ENCODE peak calls at places on chromosomes 1 and 21, in four cellular contexts. One of them, this sample, is unnamed. For H3K4me1, the result is how much of the 10 kb centered on the place peaks cover.

GRCh38 chr1:50438945-50439344 is 15.7 kb upstream of the DMRTA2 start:
- DNase-seq in endothelial cell of umbilical vein: no peak
- DNase-seq in body of pancreas: no peak
- DNase-seq in right atrium auricular region: no peak
- DNase-seq in this sample: no peak

GRCh38 chr1:203601717-203602309 is 24.8 kb upstream of the ATP2B4 start:
- DNase-seq in body of pancreas: no peak
- DNase-seq in right atrium auricular region: no peak
- DNase-seq in endothelial cell of umbilical vein: no peak
- DNase-seq in this sample: no peak

GRCh38 chr1:208979776-208980175 is 603.7 kb upstream of the CAMK1G start:
- DNase-seq in right atrium auricular region: no peak
- DNase-seq in endothelial cell of umbilical vein: no peak
- DNase-seq in body of pancreas: no peak
- DNase-seq in this sample: no peak

GRCh38 chr1:62437273-62437945 is 560 bp downstream of the USP1 start:
- DNase-seq in right atrium auricular region: no peak
- DNase-seq in endothelial cell of umbilical vein: no peak
- DNase-seq in body of pancreas: no peak
- DNase-seq in this sample: no peak

GRCh38 chr1:85836736-85837135 is 128.5 kb upstream of the ZNHIT6 start:
- DNase-seq in right atrium auricular region: no peak
- DNase-seq in body of pancreas: no peak
- DNase-seq in endothelial cell of umbilical vein: no peak
- DNase-seq in this sample: no peak

GRCh38 chr1:200874694-200875093 is 1.9 kb downstream of the GPR25 start:
- DNase-seq in endothelial cell of umbilical vein: no peak
- DNase-seq in body of pancreas: no peak
- DNase-seq in right atrium auricular region: peak
- DNase-seq in this sample: no peak

GRCh38 chr21:41960386-41960785 is 6.6 kb upstream of the C2CD2 start:
- DNase-seq in right atrium auricular region: no peak
- DNase-seq in endothelial cell of umbilical vein: no peak
- DNase-seq in body of pancreas: no peak
- DNase-seq in this sample: no peak

GRCh38 chr1:39230261-39231190 is 26.0 kb downstream of the MACF1 start:
- DNase-seq in right atrium auricular region: no peak
- DNase-seq in endothelial cell of umbilical vein: no peak
- DNase-seq in body of pancreas: peak
- DNase-seq in this sample: no peak

GRCh38 chr1:203628185-203628996 is 1.8 kb downstream of the ATP2B4 start:
- DNase-seq in endothelial cell of umbilical vein: peak
- DNase-seq in right atrium auricular region: peak
- DNase-seq in body of pancreas: no peak
- DNase-seq in this sample: no peak

GRCh38 chr1:172467446-172467845 is 23.6 kb upstream of the PIGC start:
- DNase-seq in endothelial cell of umbilical vein: no peak
- DNase-seq in right atrium auricular region: no peak
- DNase-seq in body of pancreas: no peak
- DNase-seq in this sample: no peak

GRCh38 chr1:163162281-163162937 is 40.3 kb downstream of the RGS5 start:
- DNase-seq in right atrium auricular region: no peak
- DNase-seq in body of pancreas: no peak
- DNase-seq in endothelial cell of umbilical vein: no peak
- DNase-seq in this sample: no peak

GRCh38 chr1:6125366-6125765 is 54.8 kb downstream of the CHD5 start:
- DNase-seq in body of pancreas: no peak
- DNase-seq in endothelial cell of umbilical vein: no peak
- DNase-seq in right atrium auricular region: no peak
- DNase-seq in this sample: no peak

GRCh38 chr1:204888294-204888693 is 17.6 kb downstream of the NFASC start:
- DNase-seq in endothelial cell of umbilical vein: no peak
- DNase-seq in body of pancreas: no peak
- DNase-seq in right atrium auricular region: no peak
- DNase-seq in this sample: no peak

GRCh38 chr1:180266275-180267210 is 36.5 kb downstream of the LHX4 start:
- DNase-seq in right atrium auricular region: no peak
- DNase-seq in endothelial cell of umbilical vein: no peak
- DNase-seq in body of pancreas: no peak
- DNase-seq in this sample: no peak

GRCh38 chr1:214460304-214460916 is 91.0 kb downstream of the PTPN14 start:
- DNase-seq in endothelial cell of umbilical vein: peak
- DNase-seq in body of pancreas: no peak
- DNase-seq in right atrium auricular region: no peak
- DNase-seq in this sample: no peak

GRCh38 chr1:53732912-53733317 is 6.0 kb downstream of the GLIS1 start:
- DNase-seq in right atrium auricular region: no peak
- DNase-seq in endothelial cell of umbilical vein: no peak
- DNase-seq in body of pancreas: no peak
- DNase-seq in this sample: no peak

GRCh38 chr1:197285526-197286217 is 17.6 kb downstream of the CRB1 start:
- DNase-seq in endothelial cell of umbilical vein: no peak
- DNase-seq in right atrium auricular region: no peak
- DNase-seq in body of pancreas: peak
- DNase-seq in this sample: no peak

GRCh38 chr1:66947267-66947666 is 22.5 kb downstream of the MIER1 start:
- DNase-seq in right atrium auricular region: no peak
- DNase-seq in endothelial cell of umbilical vein: peak
- DNase-seq in body of pancreas: no peak
- DNase-seq in this sample: no peak

GRCh38 chr21:44375686-44376320 is 22.4 kb downstream of the TRPM2 start:
- DNase-seq in right atrium auricular region: no peak
- DNase-seq in body of pancreas: no peak
- DNase-seq in endothelial cell of umbilical vein: no peak
- DNase-seq in this sample: no peak

GRCh38 chr1:160161965-160162705 is 10.7 kb downstream of the ATP1A4 start:
- DNase-seq in endothelial cell of umbilical vein: peak
- DNase-seq in body of pancreas: no peak
- DNase-seq in right atrium auricular region: no peak
- DNase-seq in this sample: no peak

GRCh38 chr1:61388586-61388985 is 306.2 kb downstream of the NFIA start:
- DNase-seq in body of pancreas: no peak
- DNase-seq in endothelial cell of umbilical vein: peak
- DNase-seq in right atrium auricular region: no peak
- DNase-seq in this sample: no peak

GRCh38 chr1:234222561-234223280 is 150.5 kb upstream of the COA6 start:
- DNase-seq in body of pancreas: no peak
- DNase-seq in endothelial cell of umbilical vein: no peak
- DNase-seq in right atrium auricular region: no peak
- DNase-seq in this sample: no peak

GRCh38 chr1:34164510-34165381 is at the start of gene CSMD2:
- DNase-seq in right atrium auricular region: no peak
- DNase-seq in body of pancreas: no peak
- DNase-seq in endothelial cell of umbilical vein: peak
- DNase-seq in this sample: no peak

GRCh38 chr21:42654179-42654912 is 925 bp downstream of the PDE9A start:
- DNase-seq in right atrium auricular region: no peak
- DNase-seq in body of pancreas: no peak
- DNase-seq in endothelial cell of umbilical vein: no peak
- DNase-seq in this sample: no peak

DNA sequence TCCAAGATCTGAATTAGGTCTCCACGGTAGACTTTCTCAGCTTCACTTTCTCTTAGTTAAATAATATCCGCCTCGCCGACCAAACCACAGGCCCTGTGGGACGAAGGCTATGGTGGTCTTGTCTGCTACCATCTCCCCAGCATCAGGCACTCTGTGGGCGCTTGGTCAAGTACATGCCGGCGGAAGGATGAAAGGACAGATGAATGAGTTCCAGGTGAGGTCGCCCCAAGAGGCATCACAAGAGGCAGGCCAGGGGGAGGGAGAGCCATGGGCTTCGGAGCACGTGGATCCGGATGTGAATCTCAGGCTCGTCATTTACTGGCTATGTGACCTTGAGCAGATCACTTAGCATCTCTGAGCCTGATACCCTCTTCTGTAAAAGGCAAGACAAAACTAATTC is 33.5 kb downstream of the ECE1 start:
- DNase-seq in body of pancreas: no peak
- DNase-seq in endothelial cell of umbilical vein: no peak
- DNase-seq in right atrium auricular region: no peak
- DNase-seq in this sample: no peak
- H3K4me1 ChIP-seq in body of pancreas: under half
- H3K4me1 ChIP-seq in endothelial cell of umbilical vein: under half
- H3K4me1 ChIP-seq in right atrium auricular region: under half
- H3K4me1 ChIP-seq in this sample: half or more

GRCh38 chr1:25813734-25814471 is 5.9 kb upstream of the MTFR1L start:
- DNase-seq in endothelial cell of umbilical vein: no peak
- DNase-seq in right atrium auricular region: no peak
- DNase-seq in body of pancreas: no peak
- DNase-seq in this sample: no peak
- TF ChIP-seq CTCF in endothelial cell of umbilical vein: no peak
- TF ChIP-seq CTCF in right atrium auricular region: no peak
- TF ChIP-seq CTCF in body of pancreas: no peak
- TF ChIP-seq CTCF in this sample: no peak

GRCh38 chr1:19814681-19815503 is at the start of gene RNF186:
- DNase-seq in body of pancreas: peak
- DNase-seq in endothelial cell of umbilical vein: no peak
- DNase-seq in right atrium auricular region: no peak
- DNase-seq in this sample: no peak
- H3K27ac ChIP-seq in body of pancreas: peak
- H3K27ac ChIP-seq in endothelial cell of umbilical vein: no peak
- H3K27ac ChIP-seq in right atrium auricular region: no peak
- H3K27ac ChIP-seq in this sample: no peak

GRCh38 chr1:93450331-93450730 is 2.4 kb downstream of the FNBP1L start:
- DNase-seq in body of pancreas: no peak
- DNase-seq in right atrium auricular region: no peak
- DNase-seq in endothelial cell of umbilical vein: no peak
- DNase-seq in this sample: no peak

GRCh38 chr1:93447481-93448291 is at the start of gene FNBP1L:
- DNase-seq in body of pancreas: peak
- DNase-seq in right atrium auricular region: no peak
- DNase-seq in endothelial cell of umbilical vein: peak
- DNase-seq in this sample: no peak

GRCh38 chr1:93448292-93448982 is 519 bp downstream of the FNBP1L start:
- DNase-seq in right atrium auricular region: no peak
- DNase-seq in body of pancreas: peak
- DNase-seq in endothelial cell of umbilical vein: peak
- DNase-seq in this sample: no peak

GRCh38 chr1:93448983-93449805 is 1.3 kb downstream of the FNBP1L start:
- DNase-seq in endothelial cell of umbilical vein: peak
- DNase-seq in right atrium auricular region: no peak
- DNase-seq in body of pancreas: peak
- DNase-seq in this sample: no peak

GRCh38 chr1:93446837-93447451 is 974 bp upstream of the FNBP1L start:
- DNase-seq in endothelial cell of umbilical vein: peak
- DNase-seq in right atrium auricular region: no peak
- DNase-seq in body of pancreas: peak
- DNase-seq in this sample: no peak
- H3K4me1 ChIP-seq in endothelial cell of umbilical vein: under half
- H3K4me1 ChIP-seq in right atrium auricular region: under half
- H3K4me1 ChIP-seq in body of pancreas: under half
- H3K4me1 ChIP-seq in this sample: under half

DNA sequence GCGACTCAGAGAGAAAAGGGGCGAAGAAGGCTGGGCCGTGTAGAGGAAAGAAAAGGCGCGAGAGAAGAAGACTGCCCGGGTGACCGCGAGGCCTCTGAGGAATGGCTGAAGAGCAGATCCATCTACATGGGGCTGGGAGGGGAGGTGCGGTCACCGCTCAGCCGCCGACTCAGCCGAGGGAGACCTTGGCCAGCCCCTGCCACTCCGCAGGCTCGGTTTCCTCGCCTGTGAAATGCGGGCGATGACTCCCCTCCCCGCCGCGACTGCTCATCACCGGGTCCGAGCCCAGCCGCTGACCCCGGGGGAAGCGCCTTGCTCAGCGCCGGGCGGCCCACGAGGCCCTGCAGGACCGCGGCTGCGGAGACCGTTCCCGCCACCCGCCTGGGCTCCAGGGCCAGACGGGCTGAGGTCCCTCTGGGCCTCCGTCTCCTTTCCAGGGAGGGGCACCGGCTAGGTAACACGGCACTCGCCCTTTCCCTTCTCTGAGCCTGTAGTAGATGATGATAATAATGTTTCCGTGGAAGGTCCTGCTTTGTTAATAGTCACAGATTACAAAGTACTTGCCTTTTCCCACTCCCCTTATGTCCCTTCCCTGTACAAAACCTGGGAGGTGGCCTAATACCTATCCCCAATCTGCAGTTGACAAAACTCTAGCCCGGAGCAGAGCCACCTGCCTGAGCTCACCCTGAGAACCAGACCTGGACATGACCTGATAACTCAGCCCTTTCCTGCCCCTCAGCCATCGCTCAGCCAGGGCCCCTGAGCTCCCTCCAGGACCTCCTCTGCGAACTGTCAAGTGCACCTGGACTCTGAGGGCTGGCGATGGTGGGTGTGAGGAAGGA is 1.6 kb upstream of the BSND start:
- DNase-seq in right atrium auricular region: no peak
- DNase-seq in endothelial cell of umbilical vein: peak
- DNase-seq in body of pancreas: no peak
- DNase-seq in this sample: no peak
- TF ChIP-seq CTCF in right atrium auricular region: no peak
- TF ChIP-seq CTCF in endothelial cell of umbilical vein: no peak
- TF ChIP-seq CTCF in body of pancreas: no peak
- TF ChIP-seq CTCF in this sample: no peak

GRCh38 chr1:145961425-145962156 is 2.8 kb downstream of the ANKRD34A start:
- DNase-seq in right atrium auricular region: peak
- DNase-seq in endothelial cell of umbilical vein: no peak
- DNase-seq in body of pancreas: no peak
- DNase-seq in this sample: no peak
- H3K27ac ChIP-seq in right atrium auricular region: peak
- H3K27ac ChIP-seq in endothelial cell of umbilical vein: no peak
- H3K27ac ChIP-seq in body of pancreas: no peak
- H3K27ac ChIP-seq in this sample: peak

GRCh38 chr1:41673806-41674205 is 189.3 kb upstream of the EDN2 start:
- DNase-seq in right atrium auricular region: no peak
- DNase-seq in endothelial cell of umbilical vein: no peak
- DNase-seq in body of pancreas: no peak
- DNase-seq in this sample: no peak

GRCh38 chr1:41672641-41673313 is 188.3 kb upstream of the EDN2 start:
- DNase-seq in right atrium auricular region: no peak
- DNase-seq in body of pancreas: no peak
- DNase-seq in endothelial cell of umbilical vein: no peak
- DNase-seq in this sample: no peak

GRCh38 chr1:41672173-41672572 is 187.7 kb upstream of the EDN2 start:
- DNase-seq in right atrium auricular region: no peak
- DNase-seq in body of pancreas: no peak
- DNase-seq in endothelial cell of umbilical vein: no peak
- DNase-seq in this sample: no peak

GRCh38 chr1:41673355-41673754 is 188.9 kb upstream of the EDN2 start:
- DNase-seq in right atrium auricular region: no peak
- DNase-seq in endothelial cell of umbilical vein: no peak
- DNase-seq in body of pancreas: no peak
- DNase-seq in this sample: no peak

DNA sequence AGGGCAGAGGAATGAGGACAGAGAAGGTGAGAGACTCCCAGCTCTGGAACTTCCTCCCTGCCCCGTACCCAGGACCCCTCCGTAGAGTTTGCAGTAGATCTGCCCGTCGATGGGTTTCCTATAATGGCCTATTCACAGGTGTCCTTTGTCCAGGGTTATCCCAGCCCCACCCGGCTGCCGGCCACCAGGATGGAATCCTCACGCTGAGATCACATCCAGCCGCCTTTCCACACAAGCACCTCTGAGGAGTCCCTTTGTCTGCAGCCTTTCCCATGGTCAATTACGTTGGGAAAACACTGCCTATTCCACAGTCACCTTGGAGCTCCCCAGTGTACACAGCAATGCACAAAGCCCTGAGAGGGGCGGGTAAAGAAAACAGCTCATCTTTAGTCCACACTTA is 190.0 kb upstream of the EDN2 start:
- DNase-seq in right atrium auricular region: no peak
- DNase-seq in endothelial cell of umbilical vein: no peak
- DNase-seq in body of pancreas: no peak
- DNase-seq in this sample: no peak
- H3K4me1 ChIP-seq in right atrium auricular region: under half
- H3K4me1 ChIP-seq in endothelial cell of umbilical vein: under half
- H3K4me1 ChIP-seq in body of pancreas: under half
- H3K4me1 ChIP-seq in this sample: under half